ENCODE peak calls at places on chromosomes 2 and 18, in ten cellular contexts. Z, H, D, L, Q, B, N, A, S and I are unnamed samples.

GRCh38 chr2:104658840-104659591 is 194.9 kb upstream of the POU3F3 start:
- DNase-seq in Z (no peak), H (no peak), D (no peak), L (no peak), Q (no peak), B (no peak), N (no peak), A (peak), S (no peak), I (no peak)

GRCh38 chr2:132593171-132593570 is 76.8 kb downstream of the LYPD1 start:
- DNase-seq in Z (no peak), H (no peak), D (peak), L (no peak), Q (no peak), B (no peak), N (no peak), A (peak), S (no peak), I (no peak)

GRCh38 chr2:69733338-69734039 is 8.4 kb upstream of the ANXA4 start:
- DNase-seq in Z (no peak), H (no peak), D (no peak), L (no peak), Q (no peak), B (no peak), N (no peak), A (no peak), S (no peak), I (no peak)

GRCh38 chr2:76268928-76269327 is 558.2 kb upstream of the GCFC2 start:
- DNase-seq in Z (no peak), H (no peak), D (no peak), L (no peak), Q (no peak), B (no peak), N (no peak), A (no peak), S (no peak), I (no peak)

GRCh38 chr2:235601960-235602704 is 108.3 kb downstream of the AGAP1 start:
- DNase-seq in Z (no peak), H (no peak), D (no peak), L (no peak), Q (no peak), B (no peak), N (no peak), A (no peak), S (no peak), I (no peak)

GRCh38 chr18:79065802-79066201 is 3.4 kb upstream of the ATP9B start:
- DNase-seq in Z (no peak), H (no peak), D (no peak), L (no peak), Q (no peak), B (no peak), N (no peak), A (no peak), S (no peak), I (no peak)

GRCh38 chr2:28802975-28803429 is 7.6 kb upstream of the SPDYA start:
- DNase-seq in Z (no peak), H (no peak), D (no peak), L (no peak), Q (no peak), B (no peak), N (no peak), A (no peak), S (no peak), I (no peak)

GRCh38 chr2:40445467-40445866 is 6.4 kb downstream of the SLC8A1 start:
- DNase-seq in Z (no peak), H (no peak), D (no peak), L (no peak), Q (no peak), B (no peak), N (no peak), A (no peak), S (no peak), I (no peak)

GRCh38 chr2:75853441-75853840 is 142.7 kb upstream of the GCFC2 start:
- DNase-seq in Z (no peak), H (no peak), D (no peak), L (no peak), Q (no peak), B (no peak), N (no peak), A (no peak), S (no peak), I (no peak)

GRCh38 chr2:218368621-218369153 is 12.0 kb downstream of the CATIP start:
- DNase-seq in Z (no peak), H (no peak), D (no peak), L (no peak), Q (peak), B (peak), N (peak), A (peak), S (no peak), I (no peak)

GRCh38 chr2:17621781-17622180 is 81.3 kb downstream of the VSNL1 start:
- DNase-seq in Z (no peak), H (no peak), D (no peak), L (no peak), Q (no peak), B (no peak), N (no peak), A (no peak), S (no peak), I (no peak)

GRCh38 chr2:26898480-26899058 is 50.6 kb downstream of the DPYSL5 start:
- DNase-seq in Z (no peak), H (no peak), D (no peak), L (no peak), Q (no peak), B (no peak), N (no peak), A (no peak), S (no peak), I (peak)

GRCh38 chr2:26900831-26901321 is 52.9 kb downstream of the DPYSL5 start:
- DNase-seq in Z (no peak), H (no peak), D (peak), L (no peak), Q (no peak), B (no peak), N (no peak), A (no peak), S (no peak), I (no peak)

GRCh38 chr2:26903676-26904075 is 55.7 kb downstream of the DPYSL5 start:
- DNase-seq in Z (no peak), H (no peak), D (no peak), L (no peak), Q (no peak), B (no peak), N (no peak), A (no peak), S (no peak), I (no peak)

GRCh38 chr2:26899500-26900164 is 51.7 kb downstream of the DPYSL5 start:
- DNase-seq in Z (no peak), H (no peak), D (no peak), L (no peak), Q (no peak), B (no peak), N (no peak), A (no peak), S (no peak), I (peak)

DNA sequence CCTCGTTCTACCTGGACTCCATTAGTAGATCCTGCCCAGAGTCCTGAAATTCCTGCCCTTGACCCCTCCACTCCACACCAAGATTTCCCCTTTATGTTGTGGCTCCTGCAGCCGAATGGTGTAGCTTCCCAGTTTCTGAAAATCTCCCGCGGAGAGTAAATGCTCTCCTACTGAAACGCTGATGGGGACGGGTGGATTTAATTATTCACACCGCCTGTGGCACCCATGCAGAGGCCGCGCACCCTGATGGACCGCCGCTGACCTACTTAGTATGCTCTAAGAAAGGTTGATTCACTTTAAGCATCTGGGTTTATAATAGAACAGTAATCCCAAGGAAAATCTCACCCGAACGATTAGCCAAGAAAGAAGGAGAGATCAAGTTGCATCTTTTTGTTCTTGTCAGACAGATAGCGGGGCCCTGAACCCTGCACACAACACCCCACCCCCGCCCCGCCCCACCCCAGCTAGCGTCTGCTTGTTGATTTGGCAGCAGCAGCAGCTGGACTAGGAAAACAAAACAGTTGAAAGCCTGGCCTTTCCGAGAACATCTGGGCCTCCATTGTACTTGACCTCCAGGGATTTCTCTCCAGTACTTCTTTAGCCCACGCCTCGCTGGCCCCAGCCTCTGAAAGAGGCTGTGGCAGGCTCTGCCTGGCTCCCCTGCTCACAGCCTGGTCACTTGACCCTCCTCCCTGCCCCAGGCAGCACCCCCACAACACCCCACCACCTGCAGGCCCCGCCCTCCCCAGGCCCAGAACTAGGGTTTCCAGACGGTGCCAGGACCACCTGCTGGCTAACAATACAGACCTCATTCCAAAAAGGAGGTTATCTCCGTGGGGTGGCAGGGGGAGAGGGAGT is 53.6 kb downstream of the DPYSL5 start:
- DNase-seq in Z (no peak), H (no peak), D (peak), L (no peak), Q (no peak), B (no peak), N (no peak), A (no peak), S (no peak), I (peak)
- TF ChIP-seq POLR2AphosphoS5 in Z (no peak), H (no peak), D (no peak), L (no peak), Q (no peak), B (no peak), N (no peak), A (no peak), S (no peak), I (no peak)

GRCh38 chr2:48343571-48344440 is 186.1 kb upstream of the STON1 start:
- DNase-seq in Z (no peak), H (no peak), D (no peak), L (peak), Q (no peak), B (no peak), N (no peak), A (no peak), S (peak), I (no peak)
- H3K27ac ChIP-seq in Z (peak), H (no peak), D (peak), L (peak), Q (peak), B (no peak), N (peak), A (no peak), S (peak), I (peak)

DNA sequence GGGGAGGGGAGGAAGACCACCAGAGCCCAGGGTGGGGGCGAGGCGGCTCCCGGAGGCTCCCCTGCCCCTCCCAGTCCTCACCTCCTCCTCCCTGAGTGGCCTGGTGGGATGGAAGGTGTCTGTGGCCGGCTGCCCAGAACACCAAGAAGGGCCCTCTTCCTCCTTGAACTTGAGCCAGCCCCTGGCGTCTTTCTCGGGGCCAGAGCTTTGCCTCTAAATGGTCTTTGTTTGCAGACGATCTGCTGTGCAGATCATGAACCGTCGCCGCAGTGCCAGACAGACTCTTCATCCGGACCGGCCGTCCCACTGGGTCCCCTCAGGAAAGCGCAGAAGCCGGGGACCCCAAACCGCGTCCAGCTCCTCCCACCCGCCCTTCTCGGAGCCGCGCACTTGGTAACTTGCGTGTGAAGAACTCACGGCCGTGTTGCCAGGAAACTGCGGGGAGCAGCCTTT is 41.2 kb downstream of the PTGR3 start:
- DNase-seq in Z (no peak), H (no peak), D (peak), L (no peak), Q (no peak), B (peak), N (peak), A (no peak), S (no peak), I (peak)
- H3K4me3 ChIP-seq in Z (peak), H (no peak), D (peak), L (no peak), Q (peak), B (peak), N (peak), A (no peak), S (no peak), I (peak)

DNA sequence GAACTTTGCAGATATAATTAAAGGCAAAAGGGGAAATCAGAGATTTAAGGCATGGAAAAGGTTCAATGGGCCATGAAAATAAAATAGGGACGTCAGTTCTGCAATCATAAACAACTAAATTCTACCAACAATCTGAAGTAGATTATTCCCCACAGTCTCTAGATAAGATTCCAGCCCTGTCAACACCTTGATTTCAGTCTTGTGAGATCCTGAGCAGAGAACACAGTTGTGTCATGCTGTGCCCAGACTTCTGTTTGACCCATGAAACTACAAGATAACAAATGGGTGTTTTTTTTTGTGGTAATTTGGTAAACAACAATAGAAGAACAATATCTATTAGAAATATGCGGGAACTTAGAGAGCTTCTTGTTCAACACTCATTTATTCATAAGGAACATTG is 66.2 kb upstream of the RIT2 start:
- DNase-seq in Z (no peak), H (no peak), D (no peak), L (no peak), Q (no peak), B (no peak), N (no peak), A (no peak), S (no peak), I (no peak)
- TF ChIP-seq POLR2AphosphoS5 in Z (no peak), H (no peak), D (no peak), L (no peak), Q (no peak), B (no peak), N (no peak), A (no peak), S (no peak), I (no peak)

GRCh38 chr18:23260932-23261590 is 125.8 kb downstream of the CABLES1 start:
- DNase-seq in Z (no peak), H (no peak), D (no peak), L (no peak), Q (no peak), B (no peak), N (no peak), A (no peak), S (no peak), I (no peak)
- H3K27ac ChIP-seq in Z (peak), H (no peak), D (no peak), L (peak), Q (peak), B (no peak), N (peak), A (peak), S (peak), I (peak)